ENCODE peak calls at places on chromosomes 1 and 21, in ten cellular contexts. Y, C, J, N, I, B, P, V, D and X are unnamed samples.

GRCh38 chr1:245999697-246000637 is 507.1 kb downstream of the SMYD3 start:
- DNase-seq in J (no peak), P (peak; percentile 71), N (no peak), I (no peak), D (no peak), Y (no peak), C (peak; percentile 22), V (no peak), B (peak; percentile 19), X (no peak)

GRCh38 chr1:59692591-59692990 is 122.2 kb upstream of the HOOK1 start:
- DNase-seq in D (no peak), P (no peak), C (no peak), I (no peak), Y (no peak), N (no peak), V (no peak), B (no peak), J (peak; percentile 97), X (no peak)

GRCh38 chr1:246565751-246566127 is 322 bp downstream of the TFB2M start:
- DNase-seq in D (no peak), J (no peak), N (no peak), P (no peak), Y (no peak), C (no peak), B (no peak), V (no peak), I (no peak), X (no peak)

GRCh38 chr1:157671895-157672294 is 28.7 kb downstream of the FCRL3 start:
- DNase-seq in B (no peak), D (no peak), N (no peak), C (no peak), I (no peak), Y (no peak), J (no peak), P (no peak), V (no peak), X (no peak)

GRCh38 chr1:26028490-26028980 is 7.0 kb downstream of the EXTL1 start:
- DNase-seq in C (no peak), I (no peak), Y (no peak), J (no peak), P (peak; percentile 97), D (no peak), B (no peak), V (no peak), N (no peak), X (no peak)

GRCh38 chr21:29104239-29104708 is 26.2 kb upstream of the MAP3K7CL start:
- DNase-seq in P (no peak), V (no peak), J (no peak), N (no peak), I (no peak), Y (peak; percentile 34), B (no peak), D (no peak), C (no peak), X (no peak)

GRCh38 chr1:207004931-207005830 is 27.4 kb downstream of the C1orf116 start:
- DNase-seq in P (peak; percentile 87), V (no peak), I (peak; percentile 47), D (no peak), C (no peak), N (no peak), J (peak; percentile 86), B (no peak), Y (peak; percentile 60), X (no peak)

GRCh38 chr21:32382108-32382601 is 10.7 kb downstream of the URB1 start:
- DNase-seq in Y (no peak), C (no peak), P (no peak), V (no peak), N (no peak), D (no peak), B (no peak), J (peak; percentile 72), I (no peak), X (no peak)

GRCh38 chr21:34560609-34561008 is 48.6 kb upstream of the KCNE1 start:
- DNase-seq in C (no peak), J (no peak), I (no peak), V (no peak), P (peak; percentile 54), B (no peak), Y (no peak), N (no peak), D (no peak), X (no peak)

GRCh38 chr1:113515498-113515897 is 125.2 kb downstream of the MAGI3 start:
- DNase-seq in N (no peak), C (no peak), B (no peak), I (no peak), D (no peak), V (no peak), P (no peak), J (peak; percentile 14), Y (no peak), X (no peak)

GRCh38 chr1:24526940-24527542 is 24.4 kb downstream of the RCAN3 start:
- DNase-seq in B (no peak), V (no peak), P (peak; percentile 67), J (peak; percentile 18), I (no peak), Y (peak; percentile 26), N (no peak), D (no peak), C (peak; percentile 29), X (no peak)